ENCODE peak calls at places on chromosome 6, in four cellular contexts. V is HCT116, N is HepG2, X is K562. T is an unnamed sample.

GRCh38 chr6:139323511-139324445 is 32.0 kb upstream of the TXLNB start:
- DNase-seq in V (no peak), N (peak), X (no peak), T (no peak)

GRCh38 chr6:31871068-31871659 is 7.6 kb downstream of the SLC44A4 start:
- DNase-seq in V (no peak), N (no peak), X (peak), T (no peak)

GRCh38 chr6:3001773-3002293 is 2.1 kb downstream of the NQO2 start:
- DNase-seq in V (peak), N (peak), X (peak), T (peak)

GRCh38 chr6:75572072-75572471 is 29.6 kb upstream of the SENP6 start:
- DNase-seq in V (no peak), N (no peak), X (no peak), T (no peak)

GRCh38 chr6:20791074-20791473 is 256.8 kb downstream of the CDKAL1 start:
- DNase-seq in V (no peak), N (no peak), X (no peak), T (no peak)

GRCh38 chr6:163738304-163738703 is 323.8 kb downstream of the QKI start:
- DNase-seq in V (no peak), N (no peak), X (no peak), T (no peak)

GRCh38 chr6:90413867-90414266 is 117.2 kb upstream of the BACH2 start:
- DNase-seq in V (no peak), N (no peak), X (no peak), T (no peak)

GRCh38 chr6:139151425-139152087 is 16.7 kb downstream of the HECA start:
- DNase-seq in V (no peak), N (no peak), X (no peak), T (no peak)

GRCh38 chr6:136529655-136530054 is 20.6 kb downstream of the MAP7 start:
- DNase-seq in V (no peak), N (no peak), X (no peak), T (no peak)

GRCh38 chr6:142845143-142845571 is 99.8 kb downstream of the HIVEP2 start:
- DNase-seq in V (no peak), N (no peak), X (no peak), T (no peak)

GRCh38 chr6:64782877-64783276 is 924.1 kb downstream of the EYS start:
- DNase-seq in V (no peak), N (no peak), X (no peak), T (no peak)

GRCh38 chr6:63351995-63352586 is 32.3 kb upstream of the LGSN start:
- DNase-seq in V (peak), N (peak), X (no peak), T (peak)
- TF ChIP-seq CTCF in V (peak), N (peak), X (no peak), T (peak)

DNA sequence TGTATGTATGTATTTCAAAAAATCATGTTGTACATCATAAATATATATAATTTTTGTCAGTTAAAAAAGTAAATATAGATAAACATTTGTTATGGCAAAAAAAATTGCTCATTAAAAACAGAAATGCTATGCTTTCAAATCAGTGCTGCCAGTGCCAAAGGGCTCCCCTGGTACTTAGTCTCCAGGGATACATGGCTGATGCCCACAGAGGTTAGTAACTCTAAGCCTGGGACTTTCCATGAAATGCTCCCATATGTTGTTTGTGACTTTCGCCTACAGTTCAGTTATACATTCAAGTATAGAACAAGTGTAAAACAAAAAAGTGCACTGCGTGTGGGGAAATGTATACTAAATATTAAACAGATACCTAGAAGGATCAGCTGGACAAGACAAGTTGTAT is 104.0 kb downstream of the TENT5A start:
- DNase-seq in V (no peak), N (no peak), X (no peak), T (no peak)
- TF ChIP-seq TCF7L2 in V (no peak), N (no peak), X (no peak), T (no peak)

DNA sequence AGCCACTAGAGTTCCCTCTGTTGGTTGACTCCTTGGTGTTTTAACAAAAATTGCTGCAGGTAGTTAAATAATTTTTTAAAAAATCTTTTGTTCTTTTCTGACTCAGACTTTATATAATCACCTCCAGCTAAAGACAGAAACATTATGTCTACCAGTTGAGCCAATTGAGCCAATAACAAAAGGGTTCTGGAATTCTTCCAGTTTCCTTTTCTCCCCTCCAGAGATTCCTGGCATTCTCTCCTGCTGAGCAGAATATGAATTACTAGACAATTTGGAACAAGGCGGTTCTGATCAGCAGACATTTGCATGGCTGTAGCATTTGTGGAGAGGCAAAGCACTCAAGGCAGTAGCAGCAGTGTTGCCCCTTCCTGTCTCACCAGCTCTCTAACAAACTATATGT is 144.0 kb upstream of the SLC35B3 start:
- DNase-seq in V (no peak), N (no peak), X (no peak), T (no peak)
- TF ChIP-seq CTCF in V (no peak), N (no peak), X (no peak), T (no peak)

GRCh38 chr6:112218563-112218962 is 35.8 kb downstream of the LAMA4 start:
- DNase-seq in V (no peak), N (no peak), X (no peak), T (no peak)
- TF ChIP-seq TCF7L2 in V (no peak), N (no peak), X (no peak), T (no peak)

DNA sequence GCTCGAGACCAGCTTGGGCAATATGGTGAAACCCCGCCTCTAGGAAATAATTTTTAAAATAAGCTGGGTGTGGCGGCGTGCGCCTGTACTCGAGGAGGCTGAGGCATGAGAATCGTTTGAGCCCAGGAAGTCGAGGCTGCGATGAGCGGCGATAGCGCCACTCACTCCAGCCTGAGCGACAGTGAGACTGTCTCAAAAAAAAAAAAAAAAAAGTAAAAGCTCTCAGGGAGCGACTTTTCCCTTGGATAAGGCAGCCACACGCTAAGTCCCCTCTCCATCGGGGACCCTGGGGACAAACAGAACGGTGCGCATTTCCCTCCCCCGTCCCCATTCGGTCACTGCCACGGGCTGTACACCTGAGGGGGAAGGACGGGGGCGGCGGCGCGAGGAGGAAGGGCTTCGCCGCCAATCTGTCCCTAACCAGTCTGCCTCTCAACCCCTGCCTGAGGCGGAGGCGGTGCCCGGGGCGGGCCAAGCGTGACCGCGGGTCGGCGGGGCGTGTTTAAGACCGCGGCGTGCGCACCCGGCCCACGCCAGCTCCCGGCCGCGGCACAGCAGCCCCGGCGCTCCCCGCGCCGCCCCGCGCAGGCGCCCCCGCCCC is at the start of gene GMPR:
- DNase-seq in V (peak), N (no peak), X (peak), T (no peak)
- TF ChIP-seq CTCF in V (no peak), N (no peak), X (no peak), T (no peak)

DNA sequence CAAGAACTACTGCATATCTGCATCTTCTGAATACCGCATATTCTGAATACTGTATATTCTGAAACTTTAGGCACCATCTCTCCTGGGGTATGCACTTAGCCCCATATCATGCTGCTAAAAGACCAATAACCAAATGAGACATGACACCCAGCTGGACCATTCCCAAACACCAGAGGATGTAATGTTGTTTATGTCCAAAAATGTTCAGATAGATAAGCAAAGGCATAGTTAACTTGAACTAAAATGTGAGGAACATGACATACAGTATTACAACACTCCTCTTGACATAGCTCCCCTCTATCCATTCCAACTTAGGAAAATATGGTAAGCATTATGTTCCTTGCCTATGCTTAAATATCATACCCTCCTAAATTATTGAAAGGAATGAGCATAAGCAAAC is 127.3 kb downstream of the TENT5A start:
- DNase-seq in V (no peak), N (no peak), X (no peak), T (no peak)
- TF ChIP-seq TCF7L2 in V (no peak), N (no peak), X (no peak), T (no peak)

GRCh38 chr6:106883808-106884262 is 90.7 kb downstream of the CD24 start:
- DNase-seq in V (no peak), N (peak), X (no peak), T (no peak)
- TF ChIP-seq CTCF in V (peak), N (peak), X (peak), T (peak)

GRCh38 chr6:41371992-41372525 is 36.7 kb downstream of the NCR2 start:
- DNase-seq in V (no peak), N (no peak), X (no peak), T (no peak)
- TF ChIP-seq TCF7L2 in V (no peak), N (no peak), X (no peak), T (no peak)

GRCh38 chr6:147279423-147279822 is 75.2 kb downstream of the STXBP5 start:
- DNase-seq in V (no peak), N (no peak), X (no peak), T (no peak)

GRCh38 chr6:147282566-147282959 is 78.3 kb downstream of the STXBP5 start:
- DNase-seq in V (no peak), N (no peak), X (no peak), T (no peak)

GRCh38 chr6:147285087-147285855 is 81.1 kb downstream of the STXBP5 start:
- DNase-seq in V (peak), N (peak), X (peak), T (peak)

GRCh38 chr6:147281895-147282565 is 77.8 kb downstream of the STXBP5 start:
- DNase-seq in V (no peak), N (no peak), X (no peak), T (no peak)

GRCh38 chr6:147283460-147283859 is 79.2 kb downstream of the STXBP5 start:
- DNase-seq in V (no peak), N (no peak), X (no peak), T (no peak)
- TF ChIP-seq CTCF in V (no peak), N (no peak), X (no peak), T (no peak)

GRCh38 chr6:52675372-52675771 is 4.5 kb downstream of the TMEM14A start:
- DNase-seq in V (no peak), N (no peak), X (no peak), T (no peak)

GRCh38 chr6:52670502-52671409 is at the start of gene TMEM14A:
- DNase-seq in V (peak), N (peak), X (peak), T (no peak)

GRCh38 chr6:52667572-52667971 is 3.3 kb upstream of the TMEM14A start:
- DNase-seq in V (no peak), N (no peak), X (no peak), T (no peak)

DNA sequence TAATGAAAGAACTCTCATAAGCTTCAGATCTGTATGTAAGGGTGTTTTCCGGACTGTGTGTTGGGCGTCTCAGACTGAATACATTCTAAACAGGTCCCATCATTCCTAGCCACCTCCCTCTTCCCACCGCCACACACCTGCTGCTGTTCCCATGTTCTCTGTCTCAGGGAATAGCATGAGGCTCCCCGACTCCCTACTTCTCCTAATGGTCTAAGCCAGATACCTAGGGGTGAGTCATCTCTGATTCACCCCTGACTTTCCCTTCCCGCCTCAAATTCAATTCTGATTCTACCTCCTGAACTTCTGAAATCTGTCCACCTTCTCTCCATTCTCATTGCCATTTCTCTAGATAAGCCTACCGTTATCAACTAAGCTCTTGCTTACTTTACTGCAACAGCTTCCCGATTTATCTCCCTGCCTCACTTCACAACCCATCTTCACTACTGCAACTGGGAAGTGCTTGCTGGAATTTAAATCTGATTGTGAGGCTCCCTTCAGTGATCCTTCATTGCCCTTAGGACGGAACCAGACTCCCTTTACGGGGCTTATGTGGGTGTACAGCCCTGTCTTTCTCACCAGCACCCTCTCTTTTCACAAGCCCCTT is 1.6 kb downstream of the TMEM14A start:
- DNase-seq in V (peak), N (no peak), X (peak), T (no peak)
- TF ChIP-seq TCF7L2 in V (no peak), N (no peak), X (no peak), T (no peak)